ENCODE peak calls at places on chromosomes 12 and 14, in ten cellular contexts. One of them, this sample, is unnamed.

GRCh38 chr12:88575361-88575959 is 4.8 kb downstream of the KITLG start:
- DNase-seq in neural crest cell: no peak
- DNase-seq in endodermal cell: no peak
- DNase-seq in adrenal gland: no peak
- DNase-seq in hepatocyte: no peak
- DNase-seq in GM20000: no peak
- DNase-seq in bronchial epithelial cell: no peak
- DNase-seq in lower leg skin: no peak
- DNase-seq in H9: no peak
- DNase-seq in progenitor cell of endocrine pancreas: no peak
- DNase-seq in this sample: no peak

GRCh38 chr12:23204933-23205778 is 580.2 kb downstream of the ETNK1 start:
- DNase-seq in adrenal gland: no peak
- DNase-seq in endodermal cell: no peak
- DNase-seq in progenitor cell of endocrine pancreas: no peak
- DNase-seq in lower leg skin: no peak
- DNase-seq in neural crest cell: no peak
- DNase-seq in GM20000: peak
- DNase-seq in hepatocyte: peak
- DNase-seq in bronchial epithelial cell: peak
- DNase-seq in H9: no peak
- DNase-seq in this sample: peak

GRCh38 chr14:28308727-28309126 is 457.9 kb upstream of the FOXG1 start:
- DNase-seq in adrenal gland: no peak
- DNase-seq in progenitor cell of endocrine pancreas: no peak
- DNase-seq in endodermal cell: no peak
- DNase-seq in GM20000: no peak
- DNase-seq in neural crest cell: no peak
- DNase-seq in H9: no peak
- DNase-seq in bronchial epithelial cell: peak
- DNase-seq in lower leg skin: no peak
- DNase-seq in hepatocyte: no peak
- DNase-seq in this sample: no peak

GRCh38 chr14:72254202-72254939 is 322.1 kb downstream of the RGS6 start:
- DNase-seq in GM20000: no peak
- DNase-seq in endodermal cell: no peak
- DNase-seq in lower leg skin: no peak
- DNase-seq in adrenal gland: no peak
- DNase-seq in H9: no peak
- DNase-seq in hepatocyte: no peak
- DNase-seq in bronchial epithelial cell: no peak
- DNase-seq in neural crest cell: no peak
- DNase-seq in progenitor cell of endocrine pancreas: no peak
- DNase-seq in this sample: no peak

GRCh38 chr14:105137481-105138020 is 31.0 kb downstream of the JAG2 start:
- DNase-seq in adrenal gland: no peak
- DNase-seq in lower leg skin: no peak
- DNase-seq in hepatocyte: no peak
- DNase-seq in GM20000: no peak
- DNase-seq in endodermal cell: peak
- DNase-seq in bronchial epithelial cell: no peak
- DNase-seq in progenitor cell of endocrine pancreas: no peak
- DNase-seq in neural crest cell: no peak
- DNase-seq in H9: peak
- DNase-seq in this sample: no peak

GRCh38 chr14:100589760-100590469 is 2.7 kb upstream of the BEGAIN start:
- DNase-seq in lower leg skin: no peak
- DNase-seq in progenitor cell of endocrine pancreas: no peak
- DNase-seq in hepatocyte: no peak
- DNase-seq in H9: no peak
- DNase-seq in GM20000: no peak
- DNase-seq in adrenal gland: no peak
- DNase-seq in bronchial epithelial cell: no peak
- DNase-seq in neural crest cell: no peak
- DNase-seq in endodermal cell: peak
- DNase-seq in this sample: no peak

GRCh38 chr12:108214486-108214885 is 85.4 kb downstream of the WSCD2 start:
- DNase-seq in endodermal cell: peak
- DNase-seq in GM20000: peak
- DNase-seq in adrenal gland: peak
- DNase-seq in progenitor cell of endocrine pancreas: peak
- DNase-seq in H9: peak
- DNase-seq in lower leg skin: no peak
- DNase-seq in neural crest cell: peak
- DNase-seq in hepatocyte: peak
- DNase-seq in bronchial epithelial cell: peak
- DNase-seq in this sample: peak

GRCh38 chr12:50287271-50287670 is 4.0 kb upstream of the LIMA1 start:
- DNase-seq in progenitor cell of endocrine pancreas: no peak
- DNase-seq in bronchial epithelial cell: no peak
- DNase-seq in adrenal gland: no peak
- DNase-seq in hepatocyte: no peak
- DNase-seq in H9: no peak
- DNase-seq in GM20000: no peak
- DNase-seq in lower leg skin: no peak
- DNase-seq in neural crest cell: no peak
- DNase-seq in endodermal cell: no peak
- DNase-seq in this sample: no peak

GRCh38 chr14:92589213-92589852 is 75.8 kb downstream of the RIN3 start:
- DNase-seq in H9: no peak
- DNase-seq in GM20000: peak
- DNase-seq in bronchial epithelial cell: peak
- DNase-seq in progenitor cell of endocrine pancreas: no peak
- DNase-seq in adrenal gland: no peak
- DNase-seq in neural crest cell: no peak
- DNase-seq in hepatocyte: peak
- DNase-seq in lower leg skin: no peak
- DNase-seq in endodermal cell: no peak
- DNase-seq in this sample: no peak

GRCh38 chr12:62379026-62379722 is 87.5 kb upstream of the MON2 start:
- DNase-seq in GM20000: no peak
- DNase-seq in endodermal cell: no peak
- DNase-seq in adrenal gland: no peak
- DNase-seq in progenitor cell of endocrine pancreas: no peak
- DNase-seq in neural crest cell: no peak
- DNase-seq in H9: no peak
- DNase-seq in hepatocyte: no peak
- DNase-seq in lower leg skin: no peak
- DNase-seq in bronchial epithelial cell: no peak
- DNase-seq in this sample: no peak

GRCh38 chr12:67517181-67517887 is 131.2 kb upstream of the DYRK2 start:
- DNase-seq in GM20000: no peak
- DNase-seq in lower leg skin: no peak
- DNase-seq in endodermal cell: no peak
- DNase-seq in hepatocyte: no peak
- DNase-seq in H9: no peak
- DNase-seq in progenitor cell of endocrine pancreas: no peak
- DNase-seq in neural crest cell: no peak
- DNase-seq in bronchial epithelial cell: peak
- DNase-seq in adrenal gland: peak
- DNase-seq in this sample: no peak

GRCh38 chr12:40942326-40942725 is 245.8 kb upstream of the PDZRN4 start:
- DNase-seq in H9: no peak
- DNase-seq in hepatocyte: peak
- DNase-seq in neural crest cell: no peak
- DNase-seq in lower leg skin: no peak
- DNase-seq in bronchial epithelial cell: peak
- DNase-seq in GM20000: no peak
- DNase-seq in adrenal gland: no peak
- DNase-seq in progenitor cell of endocrine pancreas: no peak
- DNase-seq in endodermal cell: no peak
- DNase-seq in this sample: no peak

GRCh38 chr12:27733052-27733656 is 22.5 kb downstream of the MRPS35 start:
- DNase-seq in progenitor cell of endocrine pancreas: no peak
- DNase-seq in endodermal cell: peak
- DNase-seq in adrenal gland: no peak
- DNase-seq in H9: no peak
- DNase-seq in hepatocyte: peak
- DNase-seq in GM20000: peak
- DNase-seq in bronchial epithelial cell: peak
- DNase-seq in lower leg skin: no peak
- DNase-seq in neural crest cell: no peak
- DNase-seq in this sample: peak

GRCh38 chr12:40622246-40622838 is 69.9 kb upstream of the CNTN1 start:
- DNase-seq in lower leg skin: peak
- DNase-seq in GM20000: peak
- DNase-seq in hepatocyte: peak
- DNase-seq in adrenal gland: peak
- DNase-seq in bronchial epithelial cell: peak
- DNase-seq in H9: peak
- DNase-seq in neural crest cell: peak
- DNase-seq in progenitor cell of endocrine pancreas: peak
- DNase-seq in endodermal cell: peak
- DNase-seq in this sample: peak

GRCh38 chr14:94304243-94304642 is 11.2 kb upstream of the SERPINA10 start:
- DNase-seq in H9: no peak
- DNase-seq in GM20000: no peak
- DNase-seq in lower leg skin: no peak
- DNase-seq in neural crest cell: no peak
- DNase-seq in adrenal gland: no peak
- DNase-seq in endodermal cell: no peak
- DNase-seq in hepatocyte: no peak
- DNase-seq in progenitor cell of endocrine pancreas: no peak
- DNase-seq in bronchial epithelial cell: no peak
- DNase-seq in this sample: no peak

GRCh38 chr12:1533205-1533601 is 61.2 kb downstream of the FBXL14 start:
- DNase-seq in neural crest cell: no peak
- DNase-seq in H9: peak
- DNase-seq in lower leg skin: no peak
- DNase-seq in progenitor cell of endocrine pancreas: no peak
- DNase-seq in GM20000: peak
- DNase-seq in endodermal cell: no peak
- DNase-seq in adrenal gland: no peak
- DNase-seq in hepatocyte: no peak
- DNase-seq in bronchial epithelial cell: no peak
- DNase-seq in this sample: no peak
- TF ChIP-seq CTCF in neural crest cell: no peak
- TF ChIP-seq CTCF in H9: no peak
- TF ChIP-seq CTCF in lower leg skin: no peak
- TF ChIP-seq CTCF in progenitor cell of endocrine pancreas: peak
- TF ChIP-seq CTCF in GM20000: no peak
- TF ChIP-seq CTCF in endodermal cell: no peak
- TF ChIP-seq CTCF in adrenal gland: no peak
- TF ChIP-seq CTCF in hepatocyte: no peak
- TF ChIP-seq CTCF in bronchial epithelial cell: no peak
- TF ChIP-seq CTCF in this sample: no peak

GRCh38 chr12:94182971-94183701 is 34.8 kb downstream of the PLXNC1 start:
- DNase-seq in neural crest cell: no peak
- DNase-seq in progenitor cell of endocrine pancreas: no peak
- DNase-seq in adrenal gland: no peak
- DNase-seq in H9: no peak
- DNase-seq in bronchial epithelial cell: no peak
- DNase-seq in hepatocyte: peak
- DNase-seq in lower leg skin: no peak
- DNase-seq in GM20000: no peak
- DNase-seq in endodermal cell: no peak
- DNase-seq in this sample: no peak
- TF ChIP-seq CTCF in neural crest cell: no peak
- TF ChIP-seq CTCF in progenitor cell of endocrine pancreas: no peak
- TF ChIP-seq CTCF in adrenal gland: no peak
- TF ChIP-seq CTCF in H9: no peak
- TF ChIP-seq CTCF in bronchial epithelial cell: no peak
- TF ChIP-seq CTCF in hepatocyte: no peak
- TF ChIP-seq CTCF in lower leg skin: no peak
- TF ChIP-seq CTCF in GM20000: no peak
- TF ChIP-seq CTCF in endodermal cell: no peak
- TF ChIP-seq CTCF in this sample: no peak

GRCh38 chr12:6052206-6052939 is 72.1 kb downstream of the VWF start:
- DNase-seq in bronchial epithelial cell: no peak
- DNase-seq in endodermal cell: no peak
- DNase-seq in hepatocyte: no peak
- DNase-seq in H9: no peak
- DNase-seq in lower leg skin: no peak
- DNase-seq in neural crest cell: no peak
- DNase-seq in adrenal gland: no peak
- DNase-seq in GM20000: no peak
- DNase-seq in progenitor cell of endocrine pancreas: no peak
- DNase-seq in this sample: no peak
- TF ChIP-seq CTCF in bronchial epithelial cell: no peak
- TF ChIP-seq CTCF in endodermal cell: no peak
- TF ChIP-seq CTCF in hepatocyte: no peak
- TF ChIP-seq CTCF in H9: no peak
- TF ChIP-seq CTCF in lower leg skin: no peak
- TF ChIP-seq CTCF in neural crest cell: no peak
- TF ChIP-seq CTCF in adrenal gland: no peak
- TF ChIP-seq CTCF in GM20000: no peak
- TF ChIP-seq CTCF in progenitor cell of endocrine pancreas: no peak
- TF ChIP-seq CTCF in this sample: no peak

GRCh38 chr14:62130441-62130840 is 368.2 kb downstream of the SNAPC1 start:
- DNase-seq in hepatocyte: no peak
- DNase-seq in lower leg skin: no peak
- DNase-seq in neural crest cell: no peak
- DNase-seq in progenitor cell of endocrine pancreas: no peak
- DNase-seq in adrenal gland: no peak
- DNase-seq in GM20000: no peak
- DNase-seq in endodermal cell: no peak
- DNase-seq in bronchial epithelial cell: no peak
- DNase-seq in H9: no peak
- DNase-seq in this sample: no peak

GRCh38 chr14:62125793-62126192 is 363.6 kb downstream of the SNAPC1 start:
- DNase-seq in bronchial epithelial cell: no peak
- DNase-seq in adrenal gland: no peak
- DNase-seq in lower leg skin: no peak
- DNase-seq in H9: no peak
- DNase-seq in neural crest cell: no peak
- DNase-seq in endodermal cell: no peak
- DNase-seq in GM20000: no peak
- DNase-seq in hepatocyte: no peak
- DNase-seq in progenitor cell of endocrine pancreas: no peak
- DNase-seq in this sample: no peak

GRCh38 chr14:62123959-62124358 is 361.7 kb downstream of the SNAPC1 start:
- DNase-seq in neural crest cell: no peak
- DNase-seq in H9: no peak
- DNase-seq in endodermal cell: no peak
- DNase-seq in adrenal gland: no peak
- DNase-seq in lower leg skin: no peak
- DNase-seq in progenitor cell of endocrine pancreas: no peak
- DNase-seq in GM20000: no peak
- DNase-seq in hepatocyte: no peak
- DNase-seq in bronchial epithelial cell: no peak
- DNase-seq in this sample: no peak

GRCh38 chr14:62126885-62127478 is 364.8 kb downstream of the SNAPC1 start:
- DNase-seq in adrenal gland: peak
- DNase-seq in lower leg skin: no peak
- DNase-seq in GM20000: peak
- DNase-seq in hepatocyte: peak
- DNase-seq in endodermal cell: no peak
- DNase-seq in neural crest cell: no peak
- DNase-seq in bronchial epithelial cell: peak
- DNase-seq in H9: no peak
- DNase-seq in progenitor cell of endocrine pancreas: no peak
- DNase-seq in this sample: peak
- TF ChIP-seq CTCF in adrenal gland: peak
- TF ChIP-seq CTCF in lower leg skin: no peak
- TF ChIP-seq CTCF in GM20000: peak
- TF ChIP-seq CTCF in hepatocyte: peak
- TF ChIP-seq CTCF in endodermal cell: peak
- TF ChIP-seq CTCF in neural crest cell: peak
- TF ChIP-seq CTCF in bronchial epithelial cell: peak
- TF ChIP-seq CTCF in H9: peak
- TF ChIP-seq CTCF in progenitor cell of endocrine pancreas: peak
- TF ChIP-seq CTCF in this sample: peak

This sample was measured in nephron progenitor cell.